ENCODE peak calls at places on chromosomes 5 and 9, in seven cellular contexts. Z, B, P, H, E, Q and O are unnamed samples.
A peak's percentile ranks its signal among the peaks of the same experiment; 100 is the strongest.

GRCh38 chr5:111076076-111076475 is 4.6 kb downstream of the TSLP start:
- DNase-seq in Z (no peak), B (no peak), P (no peak), H (no peak), E (no peak), Q (no peak), O (no peak)

GRCh38 chr9:38177680-38178079 is 108.7 kb upstream of the SHB start:
- DNase-seq in Z (no peak), B (no peak), P (no peak), H (no peak), E (no peak), Q (no peak), O (no peak)

GRCh38 chr5:142170254-142170953 is 61.8 kb downstream of the NDFIP1 start:
- DNase-seq in Z (no peak), B (no peak), P (no peak), H (no peak), E (no peak), Q (no peak), O (no peak)

GRCh38 chr9:137049544-137050449 is 3.8 kb upstream of the NPDC1 start:
- DNase-seq in Z (no peak), B (peak; percentile 73), P (no peak), H (no peak), E (peak; percentile 82), Q (peak; percentile 58), O (peak; percentile 57)

GRCh38 chr5:78653969-78654368 is 5.4 kb upstream of the LHFPL2 start:
- DNase-seq in Z (no peak), B (no peak), P (no peak), H (no peak), E (no peak), Q (no peak), O (no peak)

GRCh38 chr5:892390-893136 is at the start of the genes BRD9 and TRIP13:
- DNase-seq in Z (peak; percentile 66), B (peak; percentile 95), P (peak; percentile 88), H (no peak), E (peak; percentile 88), Q (peak; percentile 77), O (peak; percentile 38)

GRCh38 chr9:98791147-98792095 is 4.9 kb downstream of the ANKS6 start:
- DNase-seq in Z (peak; percentile 50), B (peak; percentile 86), P (peak; percentile 92), H (peak; percentile 88), E (peak; percentile 85), Q (peak; percentile 89), O (peak; percentile 89)

GRCh38 chr5:52799358-52799982 is 11.8 kb downstream of the ITGA1 start:
- DNase-seq in Z (peak; percentile 72), B (peak; percentile 27), P (peak; percentile 83), H (no peak), E (peak; percentile 42), Q (peak; percentile 60), O (no peak)

GRCh38 chr9:111917201-111917600 is 20.6 kb downstream of the UGCG start:
- DNase-seq in Z (peak; percentile 55), B (no peak), P (no peak), H (no peak), E (no peak), Q (no peak), O (no peak)

GRCh38 chr9:83154087-83154736 is 91.3 kb upstream of the RASEF start:
- DNase-seq in Z (no peak), B (no peak), P (no peak), H (no peak), E (no peak), Q (no peak), O (no peak)

GRCh38 chr9:125407974-125408900 is 146.6 kb downstream of the GAPVD1 start:
- DNase-seq in Z (peak; percentile 39), B (peak; percentile 88), P (peak; percentile 91), H (peak; percentile 89), E (peak; percentile 76), Q (peak; percentile 84), O (peak; percentile 68)

GRCh38 chr5:69334793-69335268 is 2.2 kb upstream of the CCDC125 start:
- DNase-seq in Z (peak; percentile 72), B (peak; percentile 63), P (peak; percentile 92), H (peak; percentile 92), E (peak; percentile 88), Q (peak; percentile 82), O (peak; percentile 83)

GRCh38 chr5:30908356-30908755 is 285.1 kb upstream of the CDH6 start:
- DNase-seq in Z (no peak), B (no peak), P (no peak), H (no peak), E (no peak), Q (no peak), O (no peak)

GRCh38 chr9:138057726-138058125 is 180.1 kb downstream of the CACNA1B start:
- DNase-seq in Z (no peak), B (no peak), P (peak; percentile 27), H (no peak), E (no peak), Q (no peak), O (no peak)

GRCh38 chr5:68911840-68912690 is 181.7 kb upstream of the SLC30A5 start:
- DNase-seq in Z (peak; percentile 6), B (no peak), P (no peak), H (no peak), E (no peak), Q (no peak), O (no peak)

GRCh38 chr9:14314424-14314928 is 535 bp upstream of the NFIB start:
- DNase-seq in Z (peak; percentile 57), B (peak; percentile 30), P (peak; percentile 95), H (peak; percentile 91), E (peak; percentile 82), Q (peak; percentile 87), O (peak; percentile 62)

GRCh38 chr5:32098291-32098690 is 75.8 kb downstream of the GOLPH3 start:
- DNase-seq in Z (no peak), B (no peak), P (no peak), H (no peak), E (no peak), Q (no peak), O (no peak)

GRCh38 chr5:28862860-28863196 is 1824.4 kb upstream of the CDH9 start:
- DNase-seq in Z (peak; percentile 18), B (no peak), P (no peak), H (no peak), E (no peak), Q (no peak), O (no peak)

GRCh38 chr9:25935188-25935587 is 256.9 kb upstream of the TUSC1 start:
- DNase-seq in Z (no peak), B (no peak), P (no peak), H (no peak), E (no peak), Q (no peak), O (no peak)

GRCh38 chr9:122546196-122546595 is 6.7 kb upstream of the OR1N2 start:
- DNase-seq in Z (no peak), B (no peak), P (no peak), H (no peak), E (no peak), Q (no peak), O (no peak)

DNA sequence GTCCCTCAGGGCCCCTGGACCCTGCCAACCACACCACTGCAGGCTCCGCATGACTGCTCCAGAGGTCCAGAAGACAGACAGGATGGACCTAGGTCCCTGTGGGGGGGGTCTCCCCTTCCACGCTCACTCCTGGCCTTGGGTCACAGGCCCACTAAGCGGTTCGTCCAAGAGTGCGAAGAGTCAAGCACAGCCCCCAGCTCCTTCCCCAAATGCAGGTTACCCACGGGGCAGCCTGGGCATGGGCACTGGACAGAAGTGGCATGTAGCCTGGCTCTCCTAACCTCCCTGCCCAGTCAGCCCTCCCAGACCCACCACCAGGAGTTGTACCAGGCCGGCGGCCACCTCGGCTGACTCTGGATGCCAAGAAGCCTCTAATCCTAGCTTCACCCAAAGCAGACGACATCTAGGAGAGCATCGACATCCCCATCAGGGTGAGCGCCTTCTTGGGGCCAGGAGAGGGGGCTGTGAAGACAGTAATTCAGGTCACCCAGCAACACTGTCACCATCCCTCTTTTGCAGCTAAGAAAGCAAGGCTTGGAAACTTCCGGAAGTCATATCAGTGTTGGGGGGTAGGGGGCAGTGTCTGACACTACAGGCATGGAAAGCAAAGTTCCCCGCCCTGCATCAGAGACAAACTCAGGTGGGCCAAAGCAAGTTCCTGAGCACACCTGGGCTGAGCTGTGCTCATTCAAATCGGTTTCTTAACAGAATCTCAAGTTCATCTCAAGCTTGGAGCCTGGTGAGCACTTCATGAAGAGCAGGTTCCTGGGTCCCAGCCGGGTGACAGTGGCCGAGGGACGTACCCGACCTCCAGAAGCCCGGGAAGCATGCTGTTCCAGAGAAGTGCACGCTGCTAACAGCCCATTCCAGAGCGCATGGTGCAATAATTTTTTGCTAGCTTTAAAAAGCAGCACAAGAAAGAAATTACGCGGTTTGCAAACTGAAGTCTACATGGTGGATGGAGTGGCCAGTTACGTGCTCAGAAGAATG is 68.7 kb downstream of the SEMA4D start:
- DNase-seq in Z (no peak), B (peak; percentile 53), P (no peak), H (no peak), E (peak; percentile 57), Q (no peak), O (no peak)
- H3K4me1 ChIP-seq in Z (peaks cover 8% of the 10 kb centered on the region), B (no peaks in the 10 kb centered on the region), P (no peaks in the 10 kb centered on the region), H (peaks cover 48% of the 10 kb centered on the region), E (peaks cover 36% of the 10 kb centered on the region), Q (peaks cover 5% of the 10 kb centered on the region), O (peaks cover 63% of the 10 kb centered on the region)

GRCh38 chr9:130124471-130124870 is 47.7 kb upstream of the NCS1 start:
- DNase-seq in Z (no peak), B (no peak), P (no peak), H (no peak), E (no peak), Q (peak; percentile 37), O (no peak)

GRCh38 chr9:130119521-130120206 is 52.5 kb upstream of the NCS1 start:
- DNase-seq in Z (no peak), B (no peak), P (no peak), H (no peak), E (no peak), Q (no peak), O (no peak)

GRCh38 chr9:130120832-130121231 is 51.4 kb upstream of the NCS1 start:
- DNase-seq in Z (no peak), B (no peak), P (no peak), H (no peak), E (no peak), Q (no peak), O (no peak)

GRCh38 chr9:130120207-130120587 is 52.0 kb upstream of the NCS1 start:
- DNase-seq in Z (no peak), B (no peak), P (no peak), H (no peak), E (no peak), Q (no peak), O (no peak)

GRCh38 chr9:130122465-130122864 is 49.7 kb upstream of the NCS1 start:
- DNase-seq in Z (no peak), B (no peak), P (no peak), H (no peak), E (no peak), Q (no peak), O (no peak)
- H3K4me3 ChIP-seq in Z (no peak overlapping the region), B (no peak overlapping the region), P (no peak overlapping the region), H (no peak overlapping the region), E (no peak overlapping the region), Q (no peak overlapping the region), O (no peak overlapping the region)

GRCh38 chr5:172795401-172795977 is 24.5 kb upstream of the DUSP1 start:
- DNase-seq in Z (no peak), B (no peak), P (peak; percentile 98), H (peak; percentile 96), E (peak; percentile 82), Q (peak; percentile 99), O (peak; percentile 95)
- TF ChIP-seq EP300 in Z (no peak), B (no peak), P (peak; percentile 46), H (peak; percentile 83), E (peak; percentile 92), Q (peak; percentile 99), O (peak; percentile 99)

DNA sequence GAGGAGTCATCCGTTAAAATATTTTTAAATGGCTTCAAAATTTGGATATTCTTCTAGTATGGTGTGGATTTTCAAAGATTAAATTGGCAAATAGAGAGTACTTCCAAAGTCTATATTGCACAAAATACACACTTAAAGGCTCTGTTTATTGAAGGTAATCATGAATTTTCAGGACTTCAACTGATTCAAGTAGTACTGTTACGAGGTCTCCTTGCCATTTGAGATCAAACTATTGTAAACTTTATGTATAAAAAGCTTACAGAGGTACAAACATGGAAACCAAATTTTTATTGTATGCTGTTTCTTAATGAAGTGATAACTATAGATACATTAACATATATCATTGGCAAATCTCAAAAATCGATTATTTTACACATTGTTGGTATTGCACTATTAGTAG is 2.5 kb downstream of the ERBIN start:
- DNase-seq in Z (no peak), B (no peak), P (no peak), H (no peak), E (no peak), Q (no peak), O (no peak)
- H3K4me1 ChIP-seq in Z (peaks cover 52% of the 10 kb centered on the region), B (peaks cover 5% of the 10 kb centered on the region), P (no peaks in the 10 kb centered on the region), H (peaks cover 48% of the 10 kb centered on the region), E (peaks cover 56% of the 10 kb centered on the region), Q (no peaks in the 10 kb centered on the region), O (no peaks in the 10 kb centered on the region)